ENCODE peak calls at places on chromosomes 7 and 10, in nine cellular contexts. One of them, this sample, is unnamed.

GRCh38 chr10:108005627-108006026 is 841.1 kb upstream of the SORCS1 start:
- DNase-seq in T-helper 2 cell: no peak
- DNase-seq in anterior cingulate cortex: no peak
- DNase-seq in fibroblast of the aortic adventitia: no peak
- DNase-seq in stimulated activated CD4-positive, alpha-beta T cell treated with anti-CD3 and anti-CD28 coated beads, Interleukin-1b, Interleukin-23, amount 100 ng/mL, for 24 hours: no peak
- DNase-seq in Panc1: no peak
- DNase-seq in ELR: no peak
- DNase-seq in neural crest cell: no peak
- DNase-seq in hippocampal formation: no peak
- DNase-seq in this sample: no peak

GRCh38 chr7:99380032-99380822 is 5.7 kb downstream of the ARPC1B start:
- DNase-seq in T-helper 2 cell: peak; percentile 43
- DNase-seq in anterior cingulate cortex: peak; percentile 26
- DNase-seq in fibroblast of the aortic adventitia: peak; percentile 65
- DNase-seq in stimulated activated CD4-positive, alpha-beta T cell treated with anti-CD3 and anti-CD28 coated beads, Interleukin-1b, Interleukin-23, amount 100 ng/mL, for 24 hours: no peak
- DNase-seq in Panc1: no peak
- DNase-seq in ELR: peak; percentile 38
- DNase-seq in neural crest cell: no peak
- DNase-seq in hippocampal formation: peak; percentile 39
- DNase-seq in this sample: no peak

GRCh38 chr10:16481052-16481728 is 40.5 kb downstream of the C1QL3 start:
- DNase-seq in T-helper 2 cell: no peak
- DNase-seq in anterior cingulate cortex: no peak
- DNase-seq in fibroblast of the aortic adventitia: peak; percentile 24
- DNase-seq in stimulated activated CD4-positive, alpha-beta T cell treated with anti-CD3 and anti-CD28 coated beads, Interleukin-1b, Interleukin-23, amount 100 ng/mL, for 24 hours: no peak
- DNase-seq in Panc1: no peak
- DNase-seq in ELR: no peak
- DNase-seq in neural crest cell: no peak
- DNase-seq in hippocampal formation: no peak
- DNase-seq in this sample: no peak

GRCh38 chr7:67462781-67463191 is 466.2 kb downstream of the TYW1 start:
- DNase-seq in T-helper 2 cell: no peak
- DNase-seq in anterior cingulate cortex: peak; percentile 4
- DNase-seq in fibroblast of the aortic adventitia: no peak
- DNase-seq in stimulated activated CD4-positive, alpha-beta T cell treated with anti-CD3 and anti-CD28 coated beads, Interleukin-1b, Interleukin-23, amount 100 ng/mL, for 24 hours: no peak
- DNase-seq in Panc1: no peak
- DNase-seq in ELR: no peak
- DNase-seq in neural crest cell: peak; percentile 1
- DNase-seq in hippocampal formation: peak; percentile 1
- DNase-seq in this sample: no peak

GRCh38 chr7:45001138-45001694 is 1.2 kb downstream of the CCM2 start:
- DNase-seq in T-helper 2 cell: peak; percentile 65
- DNase-seq in anterior cingulate cortex: no peak
- DNase-seq in fibroblast of the aortic adventitia: no peak
- DNase-seq in stimulated activated CD4-positive, alpha-beta T cell treated with anti-CD3 and anti-CD28 coated beads, Interleukin-1b, Interleukin-23, amount 100 ng/mL, for 24 hours: no peak
- DNase-seq in Panc1: no peak
- DNase-seq in ELR: no peak
- DNase-seq in neural crest cell: no peak
- DNase-seq in hippocampal formation: no peak
- DNase-seq in this sample: peak; percentile 68

GRCh38 chr10:47161465-47161864 is 138.5 kb upstream of the GDF10 start:
- DNase-seq in T-helper 2 cell: no peak
- DNase-seq in anterior cingulate cortex: no peak
- DNase-seq in fibroblast of the aortic adventitia: no peak
- DNase-seq in stimulated activated CD4-positive, alpha-beta T cell treated with anti-CD3 and anti-CD28 coated beads, Interleukin-1b, Interleukin-23, amount 100 ng/mL, for 24 hours: no peak
- DNase-seq in Panc1: no peak
- DNase-seq in ELR: no peak
- DNase-seq in neural crest cell: no peak
- DNase-seq in hippocampal formation: no peak
- DNase-seq in this sample: no peak

GRCh38 chr7:32143271-32143670 is 73.1 kb upstream of the PDE1C start:
- DNase-seq in T-helper 2 cell: no peak
- DNase-seq in anterior cingulate cortex: no peak
- DNase-seq in fibroblast of the aortic adventitia: no peak
- DNase-seq in stimulated activated CD4-positive, alpha-beta T cell treated with anti-CD3 and anti-CD28 coated beads, Interleukin-1b, Interleukin-23, amount 100 ng/mL, for 24 hours: no peak
- DNase-seq in Panc1: no peak
- DNase-seq in ELR: peak; percentile 11
- DNase-seq in neural crest cell: no peak
- DNase-seq in hippocampal formation: no peak
- DNase-seq in this sample: no peak

GRCh38 chr10:69404786-69405185 is 11.9 kb downstream of the TACR2 start:
- DNase-seq in T-helper 2 cell: no peak
- DNase-seq in anterior cingulate cortex: no peak
- DNase-seq in fibroblast of the aortic adventitia: no peak
- DNase-seq in stimulated activated CD4-positive, alpha-beta T cell treated with anti-CD3 and anti-CD28 coated beads, Interleukin-1b, Interleukin-23, amount 100 ng/mL, for 24 hours: no peak
- DNase-seq in Panc1: no peak
- DNase-seq in ELR: no peak
- DNase-seq in neural crest cell: no peak
- DNase-seq in hippocampal formation: no peak
- DNase-seq in this sample: no peak

GRCh38 chr10:17406036-17406834 is 48.2 kb downstream of the ST8SIA6 start:
- DNase-seq in T-helper 2 cell: no peak
- DNase-seq in anterior cingulate cortex: no peak
- DNase-seq in fibroblast of the aortic adventitia: no peak
- DNase-seq in stimulated activated CD4-positive, alpha-beta T cell treated with anti-CD3 and anti-CD28 coated beads, Interleukin-1b, Interleukin-23, amount 100 ng/mL, for 24 hours: no peak
- DNase-seq in Panc1: no peak
- DNase-seq in ELR: no peak
- DNase-seq in neural crest cell: no peak
- DNase-seq in hippocampal formation: no peak
- DNase-seq in this sample: no peak

GRCh38 chr10:28946479-28946878 is 269.2 kb downstream of the BAMBI start:
- DNase-seq in T-helper 2 cell: no peak
- DNase-seq in anterior cingulate cortex: no peak
- DNase-seq in fibroblast of the aortic adventitia: peak; percentile 67
- DNase-seq in stimulated activated CD4-positive, alpha-beta T cell treated with anti-CD3 and anti-CD28 coated beads, Interleukin-1b, Interleukin-23, amount 100 ng/mL, for 24 hours: no peak
- DNase-seq in Panc1: no peak
- DNase-seq in ELR: peak; percentile 45
- DNase-seq in neural crest cell: no peak
- DNase-seq in hippocampal formation: no peak
- DNase-seq in this sample: no peak

GRCh38 chr7:26704786-26705185 is 159.6 kb downstream of the SKAP2 start:
- DNase-seq in T-helper 2 cell: no peak
- DNase-seq in anterior cingulate cortex: no peak
- DNase-seq in fibroblast of the aortic adventitia: peak; percentile 44
- DNase-seq in stimulated activated CD4-positive, alpha-beta T cell treated with anti-CD3 and anti-CD28 coated beads, Interleukin-1b, Interleukin-23, amount 100 ng/mL, for 24 hours: no peak
- DNase-seq in Panc1: no peak
- DNase-seq in ELR: no peak
- DNase-seq in neural crest cell: no peak
- DNase-seq in hippocampal formation: no peak
- DNase-seq in this sample: peak; percentile 48

GRCh38 chr10:8301831-8302230 is 247.3 kb downstream of the GATA3 start:
- DNase-seq in T-helper 2 cell: no peak
- DNase-seq in anterior cingulate cortex: no peak
- DNase-seq in fibroblast of the aortic adventitia: no peak
- DNase-seq in stimulated activated CD4-positive, alpha-beta T cell treated with anti-CD3 and anti-CD28 coated beads, Interleukin-1b, Interleukin-23, amount 100 ng/mL, for 24 hours: no peak
- DNase-seq in Panc1: no peak
- DNase-seq in ELR: no peak
- DNase-seq in neural crest cell: no peak
- DNase-seq in hippocampal formation: no peak
- DNase-seq in this sample: no peak

GRCh38 chr7:67564978-67565377 is 568.3 kb downstream of the TYW1 start:
- DNase-seq in T-helper 2 cell: no peak
- DNase-seq in anterior cingulate cortex: no peak
- DNase-seq in fibroblast of the aortic adventitia: no peak
- DNase-seq in stimulated activated CD4-positive, alpha-beta T cell treated with anti-CD3 and anti-CD28 coated beads, Interleukin-1b, Interleukin-23, amount 100 ng/mL, for 24 hours: no peak
- DNase-seq in Panc1: no peak
- DNase-seq in ELR: no peak
- DNase-seq in neural crest cell: no peak
- DNase-seq in hippocampal formation: no peak
- DNase-seq in this sample: no peak

GRCh38 chr7:107907790-107908189 is 16.8 kb downstream of the DLD start:
- DNase-seq in T-helper 2 cell: no peak
- DNase-seq in anterior cingulate cortex: no peak
- DNase-seq in fibroblast of the aortic adventitia: no peak
- DNase-seq in stimulated activated CD4-positive, alpha-beta T cell treated with anti-CD3 and anti-CD28 coated beads, Interleukin-1b, Interleukin-23, amount 100 ng/mL, for 24 hours: no peak
- DNase-seq in Panc1: no peak
- DNase-seq in ELR: no peak
- DNase-seq in neural crest cell: no peak
- DNase-seq in hippocampal formation: no peak
- DNase-seq in this sample: no peak

GRCh38 chr7:4523219-4523618 is 158.9 kb upstream of the FOXK1 start:
- DNase-seq in T-helper 2 cell: no peak
- DNase-seq in anterior cingulate cortex: no peak
- DNase-seq in fibroblast of the aortic adventitia: no peak
- DNase-seq in stimulated activated CD4-positive, alpha-beta T cell treated with anti-CD3 and anti-CD28 coated beads, Interleukin-1b, Interleukin-23, amount 100 ng/mL, for 24 hours: no peak
- DNase-seq in Panc1: no peak
- DNase-seq in ELR: no peak
- DNase-seq in neural crest cell: no peak
- DNase-seq in hippocampal formation: no peak
- DNase-seq in this sample: no peak

GRCh38 chr7:87058739-87059524 is 522 bp downstream of the ELAPOR2 start:
- DNase-seq in T-helper 2 cell: peak; percentile 7
- DNase-seq in anterior cingulate cortex: no peak
- DNase-seq in fibroblast of the aortic adventitia: no peak
- DNase-seq in stimulated activated CD4-positive, alpha-beta T cell treated with anti-CD3 and anti-CD28 coated beads, Interleukin-1b, Interleukin-23, amount 100 ng/mL, for 24 hours: no peak
- DNase-seq in Panc1: no peak
- DNase-seq in ELR: no peak
- DNase-seq in neural crest cell: peak; percentile 16
- DNase-seq in hippocampal formation: peak; percentile 33
- DNase-seq in this sample: peak; percentile 47

GRCh38 chr7:122054393-122054792 is 89.7 kb downstream of the AASS start:
- DNase-seq in T-helper 2 cell: no peak
- DNase-seq in anterior cingulate cortex: no peak
- DNase-seq in fibroblast of the aortic adventitia: no peak
- DNase-seq in stimulated activated CD4-positive, alpha-beta T cell treated with anti-CD3 and anti-CD28 coated beads, Interleukin-1b, Interleukin-23, amount 100 ng/mL, for 24 hours: no peak
- DNase-seq in Panc1: no peak
- DNase-seq in ELR: no peak
- DNase-seq in neural crest cell: no peak
- DNase-seq in hippocampal formation: no peak
- DNase-seq in this sample: no peak

GRCh38 chr7:107939472-107940145 is 48.6 kb downstream of the DLD start:
- DNase-seq in T-helper 2 cell: no peak
- DNase-seq in anterior cingulate cortex: no peak
- DNase-seq in fibroblast of the aortic adventitia: peak; percentile 96
- DNase-seq in stimulated activated CD4-positive, alpha-beta T cell treated with anti-CD3 and anti-CD28 coated beads, Interleukin-1b, Interleukin-23, amount 100 ng/mL, for 24 hours: no peak
- DNase-seq in Panc1: no peak
- DNase-seq in ELR: peak; percentile 75
- DNase-seq in neural crest cell: no peak
- DNase-seq in hippocampal formation: no peak
- DNase-seq in this sample: peak; percentile 85

GRCh38 chr7:130982160-130982638 is 248.2 kb upstream of the KLF14 start:
- DNase-seq in T-helper 2 cell: peak; percentile 31
- DNase-seq in anterior cingulate cortex: no peak
- DNase-seq in fibroblast of the aortic adventitia: peak; percentile 58
- DNase-seq in stimulated activated CD4-positive, alpha-beta T cell treated with anti-CD3 and anti-CD28 coated beads, Interleukin-1b, Interleukin-23, amount 100 ng/mL, for 24 hours: no peak
- DNase-seq in Panc1: no peak
- DNase-seq in ELR: peak; percentile 69
- DNase-seq in neural crest cell: no peak
- DNase-seq in hippocampal formation: no peak
- DNase-seq in this sample: peak; percentile 67

GRCh38 chr10:22459496-22459895 is 114.2 kb downstream of the SPAG6 start:
- DNase-seq in T-helper 2 cell: no peak
- DNase-seq in anterior cingulate cortex: no peak
- DNase-seq in fibroblast of the aortic adventitia: no peak
- DNase-seq in stimulated activated CD4-positive, alpha-beta T cell treated with anti-CD3 and anti-CD28 coated beads, Interleukin-1b, Interleukin-23, amount 100 ng/mL, for 24 hours: no peak
- DNase-seq in Panc1: no peak
- DNase-seq in ELR: no peak
- DNase-seq in neural crest cell: no peak
- DNase-seq in hippocampal formation: no peak
- DNase-seq in this sample: no peak

GRCh38 chr7:51455086-51455485 is 138.5 kb upstream of the COBL start:
- DNase-seq in T-helper 2 cell: no peak
- DNase-seq in anterior cingulate cortex: no peak
- DNase-seq in fibroblast of the aortic adventitia: no peak
- DNase-seq in stimulated activated CD4-positive, alpha-beta T cell treated with anti-CD3 and anti-CD28 coated beads, Interleukin-1b, Interleukin-23, amount 100 ng/mL, for 24 hours: no peak
- DNase-seq in Panc1: no peak
- DNase-seq in ELR: no peak
- DNase-seq in neural crest cell: no peak
- DNase-seq in hippocampal formation: no peak
- DNase-seq in this sample: no peak

GRCh38 chr7:105131033-105131656 is 117.1 kb downstream of the KMT2E start:
- DNase-seq in T-helper 2 cell: no peak
- DNase-seq in anterior cingulate cortex: no peak
- DNase-seq in fibroblast of the aortic adventitia: peak; percentile 26
- DNase-seq in stimulated activated CD4-positive, alpha-beta T cell treated with anti-CD3 and anti-CD28 coated beads, Interleukin-1b, Interleukin-23, amount 100 ng/mL, for 24 hours: no peak
- DNase-seq in Panc1: no peak
- DNase-seq in ELR: peak; percentile 27
- DNase-seq in neural crest cell: no peak
- DNase-seq in hippocampal formation: no peak
- DNase-seq in this sample: peak; percentile 11

GRCh38 chr10:122290334-122290733 is 19.2 kb downstream of the BTBD16 start:
- DNase-seq in T-helper 2 cell: no peak
- DNase-seq in anterior cingulate cortex: no peak
- DNase-seq in fibroblast of the aortic adventitia: no peak
- DNase-seq in stimulated activated CD4-positive, alpha-beta T cell treated with anti-CD3 and anti-CD28 coated beads, Interleukin-1b, Interleukin-23, amount 100 ng/mL, for 24 hours: no peak
- DNase-seq in Panc1: no peak
- DNase-seq in ELR: no peak
- DNase-seq in neural crest cell: no peak
- DNase-seq in hippocampal formation: no peak
- DNase-seq in this sample: no peak

GRCh38 chr7:94424336-94424735 is 29.6 kb downstream of the COL1A2 start:
- DNase-seq in T-helper 2 cell: no peak
- DNase-seq in anterior cingulate cortex: no peak
- DNase-seq in fibroblast of the aortic adventitia: no peak
- DNase-seq in stimulated activated CD4-positive, alpha-beta T cell treated with anti-CD3 and anti-CD28 coated beads, Interleukin-1b, Interleukin-23, amount 100 ng/mL, for 24 hours: no peak
- DNase-seq in Panc1: no peak
- DNase-seq in ELR: no peak
- DNase-seq in neural crest cell: no peak
- DNase-seq in hippocampal formation: no peak
- DNase-seq in this sample: no peak

GRCh38 chr7:10703981-10704380 is 269.7 kb upstream of the PHF14 start:
- DNase-seq in T-helper 2 cell: no peak
- DNase-seq in anterior cingulate cortex: no peak
- DNase-seq in fibroblast of the aortic adventitia: no peak
- DNase-seq in stimulated activated CD4-positive, alpha-beta T cell treated with anti-CD3 and anti-CD28 coated beads, Interleukin-1b, Interleukin-23, amount 100 ng/mL, for 24 hours: no peak
- DNase-seq in Panc1: no peak
- DNase-seq in ELR: no peak
- DNase-seq in neural crest cell: no peak
- DNase-seq in hippocampal formation: no peak
- DNase-seq in this sample: no peak

GRCh38 chr7:25069900-25070443 is 55.1 kb downstream of the CYCS start:
- DNase-seq in T-helper 2 cell: peak; percentile 39
- DNase-seq in anterior cingulate cortex: no peak
- DNase-seq in fibroblast of the aortic adventitia: peak; percentile 94
- DNase-seq in stimulated activated CD4-positive, alpha-beta T cell treated with anti-CD3 and anti-CD28 coated beads, Interleukin-1b, Interleukin-23, amount 100 ng/mL, for 24 hours: no peak
- DNase-seq in Panc1: no peak
- DNase-seq in ELR: peak; percentile 91
- DNase-seq in neural crest cell: peak; percentile 47
- DNase-seq in hippocampal formation: peak; percentile 34
- DNase-seq in this sample: peak; percentile 86

GRCh38 chr7:40001649-40002048 is 51.6 kb downstream of the CDK13 start:
- DNase-seq in T-helper 2 cell: no peak
- DNase-seq in anterior cingulate cortex: no peak
- DNase-seq in fibroblast of the aortic adventitia: no peak
- DNase-seq in stimulated activated CD4-positive, alpha-beta T cell treated with anti-CD3 and anti-CD28 coated beads, Interleukin-1b, Interleukin-23, amount 100 ng/mL, for 24 hours: no peak
- DNase-seq in Panc1: no peak
- DNase-seq in ELR: no peak
- DNase-seq in neural crest cell: no peak
- DNase-seq in hippocampal formation: no peak
- DNase-seq in this sample: no peak

GRCh38 chr7:22417349-22417748 is 60.4 kb upstream of the RAPGEF5 start:
- DNase-seq in T-helper 2 cell: no peak
- DNase-seq in anterior cingulate cortex: no peak
- DNase-seq in fibroblast of the aortic adventitia: no peak
- DNase-seq in stimulated activated CD4-positive, alpha-beta T cell treated with anti-CD3 and anti-CD28 coated beads, Interleukin-1b, Interleukin-23, amount 100 ng/mL, for 24 hours: no peak
- DNase-seq in Panc1: no peak
- DNase-seq in ELR: no peak
- DNase-seq in neural crest cell: no peak
- DNase-seq in hippocampal formation: no peak
- DNase-seq in this sample: no peak

GRCh38 chr7:72492446-72492845 is 80.3 kb upstream of the CALN1 start:
- DNase-seq in T-helper 2 cell: no peak
- DNase-seq in anterior cingulate cortex: no peak
- DNase-seq in fibroblast of the aortic adventitia: no peak
- DNase-seq in stimulated activated CD4-positive, alpha-beta T cell treated with anti-CD3 and anti-CD28 coated beads, Interleukin-1b, Interleukin-23, amount 100 ng/mL, for 24 hours: no peak
- DNase-seq in Panc1: no peak
- DNase-seq in ELR: no peak
- DNase-seq in neural crest cell: no peak
- DNase-seq in hippocampal formation: no peak
- DNase-seq in this sample: no peak

GRCh38 chr10:110353244-110354119 is 48.8 kb upstream of the SMNDC1 start:
- DNase-seq in T-helper 2 cell: peak; percentile 48
- DNase-seq in anterior cingulate cortex: no peak
- DNase-seq in fibroblast of the aortic adventitia: peak; percentile 83
- DNase-seq in stimulated activated CD4-positive, alpha-beta T cell treated with anti-CD3 and anti-CD28 coated beads, Interleukin-1b, Interleukin-23, amount 100 ng/mL, for 24 hours: no peak
- DNase-seq in Panc1: peak; percentile 95
- DNase-seq in ELR: peak; percentile 99
- DNase-seq in neural crest cell: no peak
- DNase-seq in hippocampal formation: no peak
- DNase-seq in this sample: peak; percentile 46

GRCh38 chr7:128082431-128082830 is 51.2 kb upstream of the LRRC4 start:
- DNase-seq in T-helper 2 cell: no peak
- DNase-seq in anterior cingulate cortex: no peak
- DNase-seq in fibroblast of the aortic adventitia: no peak
- DNase-seq in stimulated activated CD4-positive, alpha-beta T cell treated with anti-CD3 and anti-CD28 coated beads, Interleukin-1b, Interleukin-23, amount 100 ng/mL, for 24 hours: no peak
- DNase-seq in Panc1: no peak
- DNase-seq in ELR: no peak
- DNase-seq in neural crest cell: no peak
- DNase-seq in hippocampal formation: no peak
- DNase-seq in this sample: no peak

This sample was measured in lung microvascular endothelial cell.